ENCODE peak calls at places on chromosome 19, in six cellular contexts. D, R, S, N, V and T are unnamed samples.

GRCh38 chr19:5891938-5892771 is 11.4 kb downstream of the NDUFA11 start:
- DNase-seq in N (no peak), D (no peak), V (peak), R (no peak), S (no peak), T (no peak)

GRCh38 chr19:6108721-6109633 is 1.3 kb downstream of the RFX2 start:
- DNase-seq in D (no peak), V (peak), N (peak), S (no peak), R (peak), T (no peak)

GRCh38 chr19:44530777-44531176 is 1.3 kb upstream of the CEACAM20 start:
- DNase-seq in R (no peak), D (no peak), N (no peak), S (no peak), V (no peak), T (no peak)

GRCh38 chr19:19260417-19260816 is 12.7 kb downstream of the TM6SF2 start:
- DNase-seq in R (no peak), D (no peak), V (no peak), S (no peak), N (no peak), T (no peak)

GRCh38 chr19:1407662-1408299 is 395 bp downstream of the DAZAP1 start:
- DNase-seq in N (no peak), S (no peak), V (no peak), R (no peak), D (no peak), T (no peak)

GRCh38 chr19:48348039-48348438 is 15.7 kb downstream of the TMEM143 start:
- DNase-seq in R (no peak), V (no peak), S (no peak), D (no peak), N (no peak), T (no peak)

GRCh38 chr19:51364200-51365106 is 1.7 kb downstream of the ETFB start:
- DNase-seq in D (no peak), S (no peak), R (no peak), N (no peak), V (peak), T (no peak)

GRCh38 chr19:11766597-11767591 is at the start of gene ZNF441:
- DNase-seq in R (peak), N (peak), D (peak), S (peak), V (peak), T (peak)

GRCh38 chr19:6234527-6234926 is 45.2 kb downstream of the MLLT1 start:
- DNase-seq in S (no peak), V (no peak), R (no peak), N (no peak), D (no peak), T (no peak)

GRCh38 chr19:50514346-50515167 is 844 bp upstream of the ASPDH start:
- DNase-seq in D (no peak), S (no peak), N (no peak), V (no peak), R (peak), T (no peak)

GRCh38 chr19:15727724-15728123 is at the start of gene OR10H2:
- DNase-seq in N (no peak), V (no peak), R (no peak), S (no peak), D (no peak), T (no peak)

GRCh38 chr19:18364826-18365528 is 21.0 kb upstream of the GDF15 start:
- DNase-seq in R (peak), D (peak), S (peak), N (no peak), V (peak), T (peak)

GRCh38 chr19:29678484-29679106 is 13.3 kb downstream of the PLEKHF1 start:
- DNase-seq in V (no peak), R (no peak), D (no peak), N (no peak), S (no peak), T (no peak)

GRCh38 chr19:56071151-56071550 is 49.9 kb downstream of the ZNF787 start:
- DNase-seq in N (no peak), D (no peak), V (peak), R (no peak), S (no peak), T (no peak)

GRCh38 chr19:32018014-32018413 is 327.4 kb upstream of the ZNF507 start:
- DNase-seq in R (no peak), S (no peak), N (no peak), D (no peak), V (no peak), T (peak)

GRCh38 chr19:55133639-55134444 is 15.2 kb downstream of the TNNT1 start:
- DNase-seq in N (no peak), V (no peak), D (no peak), R (no peak), S (no peak), T (no peak)

GRCh38 chr19:58054792-58055482 is 4.1 kb upstream of the ZNF135 start:
- DNase-seq in D (no peak), R (no peak), S (no peak), V (no peak), N (no peak), T (no peak)

GRCh38 chr19:46601318-46602224 is at the start of gene CALM3:
- DNase-seq in N (no peak), D (no peak), S (no peak), V (no peak), R (no peak), T (no peak)

GRCh38 chr19:45168767-45169351 is 8.1 kb upstream of the NKPD1 start:
- DNase-seq in V (no peak), R (peak), D (no peak), N (no peak), S (no peak), T (no peak)

GRCh38 chr19:49533551-49534488 is 6.0 kb downstream of the RCN3 start:
- DNase-seq in R (no peak), D (no peak), S (no peak), V (peak), N (peak), T (no peak)

GRCh38 chr19:32362318-32362691 is 16.9 kb downstream of the ZNF507 start:
- DNase-seq in N (no peak), S (no peak), D (no peak), R (no peak), V (no peak), T (no peak)

GRCh38 chr19:5002143-5002542 is 33.2 kb downstream of the KDM4B start:
- DNase-seq in S (no peak), R (no peak), V (peak), D (no peak), N (no peak), T (no peak)

GRCh38 chr19:5155586-5156210 is 184.9 kb downstream of the PTPRS start:
- DNase-seq in S (no peak), D (no peak), N (no peak), V (no peak), R (no peak), T (no peak)

GRCh38 chr19:3324405-3324856 is 42.0 kb upstream of the NFIC start:
- DNase-seq in R (no peak), N (peak), S (no peak), D (no peak), V (peak), T (no peak)

GRCh38 chr19:44192127-44192526 is 20.2 kb upstream of the ZNF227 start:
- DNase-seq in D (no peak), V (no peak), N (no peak), R (no peak), S (no peak), T (no peak)

GRCh38 chr19:14577885-14578427 is 4.9 kb upstream of the CLEC17A start:
- DNase-seq in R (no peak), N (no peak), S (no peak), D (no peak), V (peak), T (no peak)

GRCh38 chr19:3098515-3099346 is 4.6 kb downstream of the GNA11 start:
- DNase-seq in R (no peak), N (no peak), S (no peak), V (no peak), D (no peak), T (no peak)

GRCh38 chr19:2195914-2196313 is 32.2 kb downstream of the DOT1L start:
- DNase-seq in S (no peak), V (no peak), R (no peak), D (no peak), N (no peak), T (no peak)

GRCh38 chr19:15378529-15379082 is 981 bp downstream of the AKAP8 start:
- DNase-seq in N (peak), R (no peak), V (peak), D (no peak), S (no peak), T (no peak)

GRCh38 chr19:36266375-36266961 is 51.6 kb downstream of the ZNF146 start:
- DNase-seq in N (no peak), D (no peak), S (no peak), V (no peak), R (no peak), T (no peak)